ENCODE peak calls at places on chromosomes 5 and 9, in nine cellular contexts. One of them, this sample, is unnamed.

GRCh38 chr5:34886718-34887117 is 28.6 kb downstream of the RAD1 start:
- DNase-seq in CD4-positive, alpha-beta T cell: no peak
- DNase-seq in endothelial cell: no peak
- DNase-seq in tibial artery: no peak
- DNase-seq in DMS79: peak
- DNase-seq in brain microvascular endothelial cell: no peak
- DNase-seq in COR-L47: no peak
- DNase-seq in heart left ventricle: no peak
- DNase-seq in stimulated activated CD8-positive, alpha-beta memory T cell treated with anti-CD3 and anti-CD28 coated beads, Interleukin-15, amount 100 ng/mL, for 24 hours: no peak
- DNase-seq in this sample: no peak

GRCh38 chr9:38117646-38118045 is 48.6 kb upstream of the SHB start:
- DNase-seq in COR-L47: no peak
- DNase-seq in endothelial cell: no peak
- DNase-seq in DMS79: peak
- DNase-seq in tibial artery: no peak
- DNase-seq in heart left ventricle: no peak
- DNase-seq in brain microvascular endothelial cell: no peak
- DNase-seq in stimulated activated CD8-positive, alpha-beta memory T cell treated with anti-CD3 and anti-CD28 coated beads, Interleukin-15, amount 100 ng/mL, for 24 hours: no peak
- DNase-seq in CD4-positive, alpha-beta T cell: no peak
- DNase-seq in this sample: no peak

GRCh38 chr5:97002983-97003382 is 67.1 kb downstream of the LNPEP start:
- DNase-seq in DMS79: no peak
- DNase-seq in tibial artery: no peak
- DNase-seq in stimulated activated CD8-positive, alpha-beta memory T cell treated with anti-CD3 and anti-CD28 coated beads, Interleukin-15, amount 100 ng/mL, for 24 hours: no peak
- DNase-seq in brain microvascular endothelial cell: no peak
- DNase-seq in COR-L47: no peak
- DNase-seq in heart left ventricle: no peak
- DNase-seq in CD4-positive, alpha-beta T cell: no peak
- DNase-seq in endothelial cell: no peak
- DNase-seq in this sample: no peak

GRCh38 chr5:148090780-148091221 is 27.0 kb downstream of the SPINK5 start:
- DNase-seq in brain microvascular endothelial cell: no peak
- DNase-seq in stimulated activated CD8-positive, alpha-beta memory T cell treated with anti-CD3 and anti-CD28 coated beads, Interleukin-15, amount 100 ng/mL, for 24 hours: no peak
- DNase-seq in tibial artery: no peak
- DNase-seq in DMS79: no peak
- DNase-seq in endothelial cell: no peak
- DNase-seq in COR-L47: no peak
- DNase-seq in heart left ventricle: no peak
- DNase-seq in CD4-positive, alpha-beta T cell: no peak
- DNase-seq in this sample: no peak

GRCh38 chr9:73780916-73781315 is 629.3 kb downstream of the ANXA1 start:
- DNase-seq in heart left ventricle: no peak
- DNase-seq in COR-L47: no peak
- DNase-seq in endothelial cell: no peak
- DNase-seq in CD4-positive, alpha-beta T cell: no peak
- DNase-seq in DMS79: no peak
- DNase-seq in tibial artery: no peak
- DNase-seq in brain microvascular endothelial cell: peak
- DNase-seq in stimulated activated CD8-positive, alpha-beta memory T cell treated with anti-CD3 and anti-CD28 coated beads, Interleukin-15, amount 100 ng/mL, for 24 hours: no peak
- DNase-seq in this sample: no peak

GRCh38 chr5:161094411-161094810 is 242.4 kb upstream of the ATP10B start:
- DNase-seq in tibial artery: no peak
- DNase-seq in heart left ventricle: no peak
- DNase-seq in DMS79: no peak
- DNase-seq in COR-L47: no peak
- DNase-seq in brain microvascular endothelial cell: no peak
- DNase-seq in stimulated activated CD8-positive, alpha-beta memory T cell treated with anti-CD3 and anti-CD28 coated beads, Interleukin-15, amount 100 ng/mL, for 24 hours: no peak
- DNase-seq in CD4-positive, alpha-beta T cell: no peak
- DNase-seq in endothelial cell: no peak
- DNase-seq in this sample: no peak

GRCh38 chr5:56264417-56265025 is 31.4 kb upstream of the ANKRD55 start:
- DNase-seq in tibial artery: no peak
- DNase-seq in COR-L47: peak
- DNase-seq in stimulated activated CD8-positive, alpha-beta memory T cell treated with anti-CD3 and anti-CD28 coated beads, Interleukin-15, amount 100 ng/mL, for 24 hours: no peak
- DNase-seq in heart left ventricle: no peak
- DNase-seq in CD4-positive, alpha-beta T cell: no peak
- DNase-seq in DMS79: no peak
- DNase-seq in endothelial cell: peak
- DNase-seq in brain microvascular endothelial cell: no peak
- DNase-seq in this sample: no peak

GRCh38 chr5:180688326-180689070 is 39.1 kb upstream of the FLT4 start:
- DNase-seq in heart left ventricle: no peak
- DNase-seq in brain microvascular endothelial cell: no peak
- DNase-seq in tibial artery: no peak
- DNase-seq in stimulated activated CD8-positive, alpha-beta memory T cell treated with anti-CD3 and anti-CD28 coated beads, Interleukin-15, amount 100 ng/mL, for 24 hours: no peak
- DNase-seq in endothelial cell: no peak
- DNase-seq in COR-L47: no peak
- DNase-seq in DMS79: no peak
- DNase-seq in CD4-positive, alpha-beta T cell: no peak
- DNase-seq in this sample: no peak

GRCh38 chr5:38316544-38317224 is 58.3 kb downstream of the EGFLAM start:
- DNase-seq in COR-L47: no peak
- DNase-seq in stimulated activated CD8-positive, alpha-beta memory T cell treated with anti-CD3 and anti-CD28 coated beads, Interleukin-15, amount 100 ng/mL, for 24 hours: no peak
- DNase-seq in brain microvascular endothelial cell: no peak
- DNase-seq in tibial artery: no peak
- DNase-seq in heart left ventricle: peak
- DNase-seq in DMS79: no peak
- DNase-seq in CD4-positive, alpha-beta T cell: no peak
- DNase-seq in endothelial cell: no peak
- DNase-seq in this sample: no peak

GRCh38 chr5:146369691-146370090 is 31.1 kb downstream of the POU4F3 start:
- DNase-seq in DMS79: peak
- DNase-seq in stimulated activated CD8-positive, alpha-beta memory T cell treated with anti-CD3 and anti-CD28 coated beads, Interleukin-15, amount 100 ng/mL, for 24 hours: no peak
- DNase-seq in heart left ventricle: no peak
- DNase-seq in tibial artery: no peak
- DNase-seq in brain microvascular endothelial cell: peak
- DNase-seq in CD4-positive, alpha-beta T cell: no peak
- DNase-seq in COR-L47: no peak
- DNase-seq in endothelial cell: no peak
- DNase-seq in this sample: no peak

GRCh38 chr9:136277746-136278145 is 26.1 kb downstream of the CCDC187 start:
- DNase-seq in tibial artery: no peak
- DNase-seq in endothelial cell: no peak
- DNase-seq in CD4-positive, alpha-beta T cell: no peak
- DNase-seq in stimulated activated CD8-positive, alpha-beta memory T cell treated with anti-CD3 and anti-CD28 coated beads, Interleukin-15, amount 100 ng/mL, for 24 hours: no peak
- DNase-seq in DMS79: no peak
- DNase-seq in COR-L47: no peak
- DNase-seq in brain microvascular endothelial cell: no peak
- DNase-seq in heart left ventricle: no peak
- DNase-seq in this sample: no peak

GRCh38 chr5:80941496-80941895 is 18.7 kb upstream of the RASGRF2 start:
- DNase-seq in COR-L47: no peak
- DNase-seq in DMS79: no peak
- DNase-seq in stimulated activated CD8-positive, alpha-beta memory T cell treated with anti-CD3 and anti-CD28 coated beads, Interleukin-15, amount 100 ng/mL, for 24 hours: no peak
- DNase-seq in CD4-positive, alpha-beta T cell: no peak
- DNase-seq in heart left ventricle: no peak
- DNase-seq in brain microvascular endothelial cell: no peak
- DNase-seq in tibial artery: no peak
- DNase-seq in endothelial cell: no peak
- DNase-seq in this sample: no peak

GRCh38 chr5:178330791-178331404 is 98.3 kb upstream of the PHYKPL start:
- DNase-seq in tibial artery: no peak
- DNase-seq in stimulated activated CD8-positive, alpha-beta memory T cell treated with anti-CD3 and anti-CD28 coated beads, Interleukin-15, amount 100 ng/mL, for 24 hours: no peak
- DNase-seq in endothelial cell: no peak
- DNase-seq in brain microvascular endothelial cell: no peak
- DNase-seq in CD4-positive, alpha-beta T cell: no peak
- DNase-seq in DMS79: no peak
- DNase-seq in heart left ventricle: peak
- DNase-seq in COR-L47: no peak
- DNase-seq in this sample: no peak

GRCh38 chr5:120538644-120539043 is 74.5 kb downstream of the PRR16 start:
- DNase-seq in stimulated activated CD8-positive, alpha-beta memory T cell treated with anti-CD3 and anti-CD28 coated beads, Interleukin-15, amount 100 ng/mL, for 24 hours: no peak
- DNase-seq in tibial artery: no peak
- DNase-seq in brain microvascular endothelial cell: peak
- DNase-seq in CD4-positive, alpha-beta T cell: no peak
- DNase-seq in heart left ventricle: no peak
- DNase-seq in endothelial cell: no peak
- DNase-seq in COR-L47: no peak
- DNase-seq in DMS79: no peak
- DNase-seq in this sample: no peak

GRCh38 chr9:107283621-107284616 is 840 bp downstream of the RAD23B start:
- DNase-seq in stimulated activated CD8-positive, alpha-beta memory T cell treated with anti-CD3 and anti-CD28 coated beads, Interleukin-15, amount 100 ng/mL, for 24 hours: peak
- DNase-seq in tibial artery: peak
- DNase-seq in endothelial cell: peak
- DNase-seq in DMS79: peak
- DNase-seq in brain microvascular endothelial cell: peak
- DNase-seq in CD4-positive, alpha-beta T cell: peak
- DNase-seq in COR-L47: peak
- DNase-seq in heart left ventricle: peak
- DNase-seq in this sample: peak